ENCODE peak calls at places on chromosomes 1 and 21, in six cellular contexts. D is LoVo; N is HCT116; C is stimulated activated CD4-positive, alpha-beta T cell treated with anti-CD3 and anti-CD28 coated beads, Interleukin-4, amount 100 ng/mL, for 1 hour; M is stimulated activated CD8-positive, alpha-beta memory T cell treated with anti-CD3 and anti-CD28 coated beads, Interleukin-15, amount 100 ng/mL, for 1 hour; R is SK-N-SH. G is an unnamed sample.

GRCh38 chr1:207838156-207839082 is 72.5 kb downstream of the CD34 start:
- DNase-seq in D (no peak), N (no peak), C (no peak), M (no peak), R (no peak), G (peak)

GRCh38 chr1:9201421-9202239 is 32.9 kb upstream of the H6PD start:
- DNase-seq in D (no peak), N (no peak), C (no peak), M (no peak), R (peak), G (no peak)

GRCh38 chr1:224631471-224632105 is 15.5 kb downstream of the CNIH3 start:
- DNase-seq in D (no peak), N (no peak), C (no peak), M (no peak), R (no peak), G (no peak)

GRCh38 chr21:27693376-27693775 is 726.5 kb upstream of the ADAMTS5 start:
- DNase-seq in D (peak), N (no peak), C (no peak), M (no peak), R (no peak), G (no peak)

GRCh38 chr1:214386747-214387146 is 105.8 kb downstream of the SMYD2 start:
- DNase-seq in D (no peak), N (no peak), C (no peak), M (no peak), R (no peak), G (no peak)

GRCh38 chr1:222995230-222995580 is 147.8 kb downstream of the TLR5 start:
- DNase-seq in D (no peak), N (no peak), C (no peak), M (no peak), R (no peak), G (no peak)

GRCh38 chr1:31234870-31235269 is 4.8 kb downstream of the NKAIN1 start:
- DNase-seq in D (no peak), N (no peak), C (no peak), M (no peak), R (no peak), G (no peak)

GRCh38 chr1:207925210-207925609 is 14.3 kb upstream of the CD34 start:
- DNase-seq in D (no peak), N (no peak), C (no peak), M (no peak), R (no peak), G (no peak)

GRCh38 chr1:207938016-207938415 is 27.1 kb upstream of the CD34 start:
- DNase-seq in D (no peak), N (no peak), C (no peak), M (no peak), R (no peak), G (no peak)

G was measured in cardiac septum.